ENCODE peak calls at places on chromosome 18, in eight cellular contexts. P is tibial nerve, J is stomach, W is Peyer's patch, K is thyroid gland, E is K562, Z is uterus, V is suprapubic skin. Y is an unnamed sample.

GRCh38 chr18:21264651-21265050 is 22.6 kb downstream of the GREB1L start:
- DNase-seq in J (no peak), P (no peak), K (peak; percentile 47), V (no peak), W (no peak), E (no peak), Z (no peak), Y (no peak)

GRCh38 chr18:47587587-47587986 is 336.1 kb upstream of the SKOR2 start:
- DNase-seq in K (peak; percentile 63), W (no peak), V (no peak), E (no peak), J (peak; percentile 85), Z (no peak), P (no peak), Y (no peak)

GRCh38 chr18:80191264-80191663 is 56.0 kb downstream of the PARD6G start:
- DNase-seq in P (no peak), E (no peak), V (no peak), K (no peak), W (peak; percentile 29), Z (no peak), J (no peak), Y (peak; percentile 74)

GRCh38 chr18:61948842-61949438 is 56.1 kb upstream of the RNF152 start:
- DNase-seq in Z (no peak), J (no peak), E (no peak), P (no peak), K (no peak), V (no peak), W (no peak), Y (no peak)

GRCh38 chr18:995641-996040 is 91.0 kb downstream of the ADCYAP1 start:
- DNase-seq in J (no peak), K (no peak), E (no peak), V (no peak), P (no peak), W (no peak), Z (peak; percentile 20), Y (no peak)

GRCh38 chr18:13051950-13052349 is 60.8 kb downstream of the CEP192 start:
- DNase-seq in E (no peak), W (peak; percentile 64), P (no peak), V (no peak), Z (no peak), K (no peak), J (no peak), Y (no peak)

GRCh38 chr18:55096261-55097026 is 137.2 kb upstream of the CCDC68 start:
- DNase-seq in W (peak; percentile 67), E (peak; percentile 54), P (peak; percentile 53), K (peak; percentile 16), J (no peak), Z (peak; percentile 34), V (no peak), Y (no peak)

GRCh38 chr18:6219116-6219717 is 195.5 kb downstream of the L3MBTL4 start:
- DNase-seq in E (peak; percentile 37), V (no peak), J (no peak), P (no peak), Z (no peak), K (peak; percentile 52), W (no peak), Y (no peak)

GRCh38 chr18:73101977-73102376 is 234.2 kb upstream of the NETO1 start:
- DNase-seq in P (no peak), E (no peak), J (no peak), Z (no peak), K (no peak), W (no peak), V (no peak), Y (no peak)

GRCh38 chr18:26317353-26317865 is 91.2 kb downstream of the TAF4B start:
- DNase-seq in P (no peak), J (no peak), E (no peak), V (no peak), W (no peak), Z (no peak), K (no peak), Y (no peak)

GRCh38 chr18:22872894-22873537 is 60.1 kb upstream of the RBBP8 start:
- DNase-seq in E (no peak), P (no peak), V (no peak), J (no peak), Z (no peak), K (no peak), W (no peak), Y (no peak)
- H3K4me3 ChIP-seq in E (no peak overlapping the region), P (no peak overlapping the region), V (no peak overlapping the region), J (peak overlapping the region; percentile 4), Z (peak overlapping the region; percentile 8), K (no peak overlapping the region), W (no peak overlapping the region), Y (no peak overlapping the region)

GRCh38 chr18:42401131-42401673 is 446.2 kb downstream of the PIK3C3 start:
- DNase-seq in W (no peak), Z (no peak), J (no peak), P (no peak), E (no peak), V (no peak), K (no peak), Y (no peak)
- TF ChIP-seq CTCF in W (no peak), Z (no peak), J (no peak), P (no peak), E (no peak), V (no peak), K (no peak), Y (no peak)

GRCh38 chr18:63788447-63789096 is 13.4 kb downstream of the SERPINB7 start:
- DNase-seq in Z (no peak), J (peak; percentile 27), K (no peak), P (no peak), V (no peak), W (no peak), E (no peak), Y (no peak)
- TF ChIP-seq POLR2A in Z (no peak), J (no peak), K (no peak), P (no peak), V (no peak), W (no peak), E (no peak), Y (no peak)

DNA sequence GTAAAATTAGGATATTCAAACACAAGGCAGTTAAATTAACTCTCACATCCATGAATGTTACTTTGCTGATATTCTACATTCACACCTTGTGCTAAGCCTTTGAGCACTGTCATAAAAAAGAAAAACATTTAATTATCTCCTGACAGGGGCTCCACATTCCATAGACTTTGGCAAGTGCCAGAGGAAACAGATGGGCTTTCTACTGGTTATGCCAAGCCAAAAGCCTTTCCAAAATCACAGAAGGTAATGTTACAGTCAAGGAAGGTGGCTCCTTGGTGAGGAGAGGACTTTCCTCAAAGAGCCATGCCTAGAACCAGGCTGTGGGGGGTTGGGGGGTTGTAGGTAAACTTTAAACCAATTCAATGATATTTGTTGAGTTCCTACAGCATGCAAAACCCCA is 12.4 kb downstream of the MYO5B start:
- DNase-seq in W (no peak), P (no peak), J (no peak), V (no peak), K (no peak), E (no peak), Z (no peak), Y (no peak)
- H3K4me3 ChIP-seq in W (no peak overlapping the region), P (no peak overlapping the region), J (no peak overlapping the region), V (no peak overlapping the region), K (no peak overlapping the region), E (no peak overlapping the region), Z (no peak overlapping the region), Y (no peak overlapping the region)

DNA sequence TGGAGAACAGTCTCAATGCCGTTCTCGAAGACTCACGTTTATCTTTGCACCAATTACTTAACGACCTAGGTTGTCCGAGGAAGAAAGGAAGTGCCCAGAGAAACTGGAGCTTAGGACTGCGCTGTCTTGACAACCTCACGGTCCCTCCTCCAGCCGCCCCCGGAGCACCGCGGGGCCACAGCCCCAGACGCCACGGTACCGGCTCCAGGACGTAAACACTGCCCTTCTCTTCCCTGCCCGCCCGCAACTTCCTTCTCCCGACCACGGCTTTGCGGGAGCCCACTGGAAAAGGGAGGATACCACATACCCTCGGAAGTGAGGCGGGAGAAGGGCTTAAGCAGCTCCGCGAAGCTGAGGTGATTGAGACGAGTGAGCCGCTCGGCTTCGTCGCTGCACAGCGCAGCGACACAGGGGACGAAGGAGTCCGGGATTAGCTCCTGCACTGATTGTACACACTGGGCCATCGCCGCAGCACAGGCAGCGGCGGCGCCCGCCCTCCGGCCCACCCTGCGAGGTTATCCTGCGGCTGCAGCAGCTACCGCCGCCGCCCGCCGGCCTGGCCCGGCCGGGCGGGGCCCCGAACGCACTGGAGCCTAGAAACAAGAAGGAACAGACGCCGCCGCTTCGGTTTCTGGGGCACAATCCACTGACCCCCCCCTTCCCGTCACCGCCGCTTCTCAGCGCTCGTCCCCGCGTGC is 478 bp downstream of the TRAPPC8 start:
- DNase-seq in K (peak; percentile 43), P (no peak), W (peak; percentile 62), V (no peak), J (no peak), E (peak; percentile 76), Z (peak; percentile 19), Y (peak; percentile 88)
- TF ChIP-seq CTCF in K (no peak), P (no peak), W (no peak), V (no peak), J (no peak), E (no peak), Z (no peak), Y (no peak)

DNA sequence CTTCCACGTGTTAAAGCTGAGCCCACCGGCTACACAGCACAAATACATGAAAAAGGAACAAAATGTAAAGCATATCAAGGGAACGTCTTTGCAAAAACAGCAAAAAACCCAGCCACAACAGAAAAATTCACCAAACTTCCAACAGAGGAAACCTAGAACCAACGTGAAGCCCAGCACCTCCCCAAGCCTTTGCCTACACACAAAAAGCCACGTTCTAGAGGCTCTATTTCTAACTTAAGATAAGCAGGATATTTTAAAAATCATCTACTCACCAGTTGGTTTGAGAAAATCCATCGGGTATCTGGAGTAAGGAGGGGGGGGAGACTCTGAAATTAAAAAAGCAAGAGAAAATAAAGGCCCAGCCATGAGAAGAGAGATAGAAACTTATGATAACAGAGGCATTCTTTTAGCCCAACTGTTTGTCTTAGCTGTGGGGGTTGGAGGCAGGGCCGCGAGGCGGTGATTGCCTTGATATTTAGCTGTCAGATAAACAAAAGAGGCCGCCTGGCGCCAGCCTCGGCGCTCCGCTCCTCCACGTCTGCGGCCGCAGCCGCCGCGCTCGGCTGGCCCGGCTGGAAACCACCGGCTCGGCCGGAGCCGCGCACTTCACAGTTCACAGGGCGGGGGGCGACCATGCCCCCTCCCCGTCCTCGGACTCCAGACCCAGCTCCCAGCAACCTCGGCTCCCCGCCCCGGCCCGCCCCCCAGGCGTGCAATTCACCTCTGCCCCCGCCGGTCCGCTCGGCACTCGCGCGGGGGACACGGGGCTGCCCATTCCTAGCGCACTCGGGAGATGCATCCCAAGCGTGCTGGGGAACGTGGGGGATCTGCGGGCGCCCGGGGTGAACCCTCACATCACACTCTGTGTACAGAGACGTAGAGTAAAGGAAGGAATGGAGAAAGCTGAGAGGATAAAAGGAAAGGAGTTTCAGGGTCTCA is 2.4 kb downstream of the SMAD7 start:
- DNase-seq in J (peak; percentile 77), K (peak; percentile 91), Z (no peak), W (peak; percentile 85), E (peak; percentile 75), V (no peak), P (no peak), Y (no peak)
- TF ChIP-seq POLR2A in J (no peak), K (no peak), Z (no peak), W (peak; percentile 18), E (no peak), V (no peak), P (no peak), Y (no peak)

GRCh38 chr18:9016819-9017169 is 85.7 kb upstream of the NDUFV2 start:
- DNase-seq in Z (no peak), E (no peak), P (no peak), K (no peak), V (no peak), J (no peak), W (no peak), Y (peak; percentile 44)
- H3K4me3 ChIP-seq in Z (no peak overlapping the region), E (no peak overlapping the region), P (no peak overlapping the region), K (no peak overlapping the region), V (peak overlapping the region; percentile 41), J (peak overlapping the region; percentile 24), W (no peak overlapping the region), Y (no peak overlapping the region)